ENCODE peak calls at places on chromosomes 7 and 10, in ten cellular contexts. F, D, K, W, E, Q, C, U, G and L are unnamed samples.

GRCh38 chr7:101465576-101466196 is 103.0 kb downstream of the COL26A1 start:
- DNase-seq in W (no peak), C (no peak), U (no peak), G (no peak), F (no peak), E (no peak), Q (no peak), K (no peak), D (no peak), L (peak)

GRCh38 chr10:32446701-32447406 is 914 bp downstream of the CCDC7 start:
- DNase-seq in Q (no peak), K (no peak), E (peak), W (no peak), F (no peak), U (no peak), D (peak), C (peak), G (no peak), L (no peak)

GRCh38 chr10:58266826-58267712 is 625 bp downstream of the IPMK start:
- DNase-seq in W (peak), F (peak), G (peak), U (peak), C (peak), E (peak), D (peak), Q (peak), K (peak), L (peak)

GRCh38 chr10:69696073-69696731 is 66.2 kb downstream of the FAM241B start:
- DNase-seq in C (peak), W (no peak), E (peak), F (no peak), U (no peak), D (peak), K (no peak), Q (no peak), G (no peak), L (peak)

GRCh38 chr7:111958889-111959288 is 247.3 kb downstream of the DOCK4 start:
- DNase-seq in K (no peak), E (no peak), G (no peak), Q (no peak), C (no peak), U (no peak), W (no peak), D (no peak), F (no peak), L (no peak)

GRCh38 chr7:27965650-27966049 is 214.9 kb downstream of the JAZF1 start:
- DNase-seq in K (no peak), F (no peak), G (no peak), Q (no peak), E (no peak), W (no peak), C (no peak), U (no peak), D (no peak), L (no peak)

GRCh38 chr10:68578945-68579344 is 18.8 kb downstream of the TET1 start:
- DNase-seq in F (no peak), Q (no peak), U (no peak), E (no peak), C (no peak), D (no peak), K (no peak), G (no peak), W (no peak), L (no peak)

GRCh38 chr7:117264716-117265115 is 58.1 kb downstream of the WNT2 start:
- DNase-seq in E (no peak), Q (no peak), C (no peak), G (no peak), D (no peak), W (no peak), U (no peak), F (no peak), K (no peak), L (no peak)

GRCh38 chr10:5576154-5576748 is 51.5 kb downstream of the CALML3 start:
- DNase-seq in U (no peak), C (no peak), K (no peak), G (no peak), Q (no peak), F (no peak), E (no peak), W (no peak), D (no peak), L (no peak)

GRCh38 chr7:156735861-156736260 is 95.3 kb downstream of the RNF32 start:
- DNase-seq in W (no peak), C (no peak), G (no peak), E (no peak), U (no peak), K (no peak), F (no peak), D (no peak), Q (no peak), L (no peak)

GRCh38 chr10:79344502-79345195 is 2.6 kb upstream of the PPIF start:
- DNase-seq in G (no peak), U (no peak), W (no peak), C (no peak), F (no peak), D (no peak), Q (peak), K (no peak), E (no peak), L (no peak)

GRCh38 chr7:34759477-34760125 is 101.6 kb downstream of the NPSR1 start:
- DNase-seq in G (no peak), C (peak), D (peak), U (no peak), W (no peak), Q (no peak), F (no peak), E (no peak), K (no peak), L (no peak)

GRCh38 chr10:1521741-1522140 is 215.6 kb downstream of the ADARB2 start:
- DNase-seq in K (no peak), F (no peak), C (no peak), E (peak), W (no peak), D (no peak), Q (no peak), G (no peak), U (no peak), L (no peak)

GRCh38 chr10:69451209-69451783 is at the start of gene TSPAN15:
- DNase-seq in U (peak), Q (peak), F (peak), G (peak), C (peak), D (peak), W (peak), K (peak), E (peak), L (peak)

GRCh38 chr7:70736715-70737460 is 395.1 kb upstream of the GALNT17 start:
- DNase-seq in Q (no peak), K (no peak), U (no peak), G (no peak), D (peak), C (peak), F (no peak), E (no peak), W (no peak), L (no peak)

GRCh38 chr7:78052112-78052511 is 253.5 kb downstream of the PHTF2 start:
- DNase-seq in K (no peak), G (no peak), C (no peak), F (no peak), Q (no peak), D (no peak), E (no peak), W (no peak), U (no peak), L (no peak)

GRCh38 chr7:16747095-16747494 is 6.5 kb upstream of the TSPAN13 start:
- DNase-seq in E (no peak), Q (no peak), C (no peak), U (no peak), G (no peak), F (no peak), D (no peak), K (no peak), W (no peak), L (no peak)

GRCh38 chr10:113026679-113027078 is 76.6 kb downstream of the TCF7L2 start:
- DNase-seq in C (peak), K (no peak), E (peak), D (peak), Q (no peak), F (no peak), U (no peak), G (no peak), W (no peak), L (no peak)

GRCh38 chr7:129227646-129228578 is 3.1 kb downstream of the AHCYL2 start:
- DNase-seq in G (no peak), U (no peak), W (no peak), Q (no peak), F (no peak), K (no peak), C (no peak), E (no peak), D (no peak), L (no peak)

GRCh38 chr10:77909755-77910375 is 16.7 kb downstream of the DLG5 start:
- DNase-seq in G (no peak), U (no peak), D (peak), Q (peak), W (no peak), K (no peak), C (peak), E (peak), F (no peak), L (no peak)

GRCh38 chr7:1724118-1724910 is 54.2 kb downstream of the ELFN1 start:
- DNase-seq in G (no peak), C (no peak), F (no peak), K (no peak), U (no peak), D (no peak), Q (no peak), E (no peak), W (no peak), L (no peak)

GRCh38 chr10:11908536-11908935 is 85.4 kb downstream of the PROSER2 start:
- DNase-seq in E (peak), F (no peak), G (no peak), W (no peak), Q (no peak), D (no peak), K (no peak), C (no peak), U (no peak), L (no peak)

GRCh38 chr7:17474724-17475344 is 176.4 kb downstream of the AHR start:
- DNase-seq in Q (no peak), U (no peak), W (no peak), F (no peak), C (peak), D (no peak), G (no peak), K (no peak), E (no peak), L (no peak)

GRCh38 chr7:108299251-108300014 is 156.8 kb downstream of the NRCAM start:
- DNase-seq in E (no peak), G (no peak), D (peak), F (no peak), C (peak), W (no peak), Q (no peak), K (no peak), U (no peak), L (no peak)

GRCh38 chr10:7301039-7301768 is 109.6 kb downstream of the SFMBT2 start:
- DNase-seq in W (no peak), C (no peak), Q (no peak), D (no peak), G (no peak), E (no peak), K (no peak), F (no peak), U (no peak), L (no peak)

GRCh38 chr10:29078919-29079318 is 210.0 kb upstream of the LYZL1 start:
- DNase-seq in F (no peak), K (no peak), E (no peak), U (no peak), W (no peak), G (no peak), C (no peak), D (no peak), Q (no peak), L (no peak)

GRCh38 chr7:66303454-66304160 is 98.5 kb downstream of the TPST1 start:
- DNase-seq in Q (peak), E (no peak), U (no peak), K (no peak), W (no peak), C (no peak), G (no peak), D (no peak), F (no peak), L (no peak)

GRCh38 chr10:116168329-116168728 is 104.7 kb downstream of the GFRA1 start:
- DNase-seq in E (no peak), K (no peak), U (no peak), W (no peak), Q (no peak), F (no peak), D (no peak), C (peak), G (no peak), L (no peak)

GRCh38 chr7:117021366-117021765 is 68.1 kb downstream of the ST7 start:
- DNase-seq in F (no peak), E (no peak), D (no peak), G (no peak), K (no peak), W (no peak), Q (no peak), C (no peak), U (no peak), L (no peak)

GRCh38 chr7:22238354-22239311 is 118.3 kb downstream of the RAPGEF5 start:
- DNase-seq in C (peak), G (no peak), K (no peak), Q (no peak), W (no peak), F (no peak), D (peak), E (peak), U (no peak), L (no peak)